ENCODE peak calls at places on chromosomes 12 and 14, in five cellular contexts. Q is NCI-H1048; O is T-helper 2 cell; S is activated CD4-positive, alpha-beta memory T cell treated with anti-CD3 and anti-CD28 coated beads for 36 hours; V is NCI-H510A. F is an unnamed sample.

GRCh38 chr12:56688846-56689113 is 696 bp upstream of the PTGES3 start:
- DNase-seq in Q (no peak), O (no peak), S (no peak), V (no peak), F (no peak)

GRCh38 chr14:106204063-106204462 is 677.7 kb downstream of the TMEM121 start:
- DNase-seq in Q (no peak), O (no peak), S (no peak), V (no peak), F (no peak)

GRCh38 chr12:19120795-19121194 is 8.7 kb upstream of the PLEKHA5 start:
- DNase-seq in Q (no peak), O (no peak), S (no peak), V (no peak), F (no peak)

GRCh38 chr14:74475678-74476077 is 17.4 kb downstream of the NPC2 start:
- DNase-seq in Q (no peak), O (no peak), S (no peak), V (no peak), F (no peak)

GRCh38 chr14:102316048-102316745 is 3.3 kb upstream of the ZNF839 start:
- DNase-seq in Q (no peak), O (peak), S (peak), V (no peak), F (peak)

GRCh38 chr12:46472893-46473633 is 100.5 kb upstream of the SLC38A2 start:
- DNase-seq in Q (no peak), O (no peak), S (no peak), V (no peak), F (no peak)

GRCh38 chr12:76591461-76591860 is 31.9 kb upstream of the OSBPL8 start:
- DNase-seq in Q (no peak), O (no peak), S (no peak), V (no peak), F (no peak)

GRCh38 chr14:97878727-97879126 is 1081.5 kb downstream of the VRK1 start:
- DNase-seq in Q (no peak), O (peak), S (peak), V (no peak), F (no peak)

GRCh38 chr12:99130808-99131538 is 485.9 kb downstream of the APAF1 start:
- DNase-seq in Q (no peak), O (peak), S (no peak), V (no peak), F (no peak)

GRCh38 chr12:56829908-56830307 is 66.8 kb downstream of the HSD17B6 start:
- DNase-seq in Q (no peak), O (no peak), S (no peak), V (no peak), F (no peak)

GRCh38 chr12:67816269-67816668 is 167.7 kb downstream of the DYRK2 start:
- DNase-seq in Q (no peak), O (no peak), S (no peak), V (no peak), F (no peak)

GRCh38 chr14:64718762-64719161 is 14.5 kb downstream of the PLEKHG3 start:
- DNase-seq in Q (no peak), O (no peak), S (no peak), V (no peak), F (no peak)

GRCh38 chr12:126772171-126772864 is 1494.7 kb upstream of the TMEM132C start:
- DNase-seq in Q (no peak), O (peak), S (peak), V (no peak), F (no peak)

GRCh38 chr12:99043319-99043914 is 398.3 kb downstream of the APAF1 start:
- DNase-seq in Q (peak), O (peak), S (peak), V (no peak), F (peak)

GRCh38 chr12:120939523-120939922 is 35.4 kb upstream of the SPPL3 start:
- DNase-seq in Q (no peak), O (no peak), S (no peak), V (no peak), F (no peak)

GRCh38 chr12:78671295-78671694 is 193.3 kb upstream of the SYT1 start:
- DNase-seq in Q (no peak), O (no peak), S (no peak), V (no peak), F (no peak)

GRCh38 chr14:74896400-74896799 is 14.7 kb downstream of the DLST start:
- DNase-seq in Q (no peak), O (no peak), S (no peak), V (no peak), F (no peak)

GRCh38 chr12:130764073-130764472 is 48.0 kb upstream of the RIMBP2 start:
- DNase-seq in Q (no peak), O (peak), S (peak), V (no peak), F (no peak)

GRCh38 chr12:106239241-106239950 is 8.4 kb downstream of the CKAP4 start:
- DNase-seq in Q (no peak), O (no peak), S (no peak), V (no peak), F (no peak)

F was measured in NCI-H526 treated with DMSO at 0.1 percent for 48 hours.